ENCODE peak calls at places on chromosomes 12 and 14, in four cellular contexts. I, M, V and E are unnamed samples.

GRCh38 chr12:10218021-10218420 is 5.3 kb downstream of the GABARAPL1 start:
- DNase-seq in V (no peak), I (no peak), M (no peak), E (no peak)

GRCh38 chr14:106564058-106564643 is 1037.8 kb downstream of the TMEM121 start:
- DNase-seq in M (no peak), V (no peak), I (no peak), E (no peak)

GRCh38 chr12:66774921-66775320 is 96.0 kb upstream of the GRIP1 start:
- DNase-seq in V (no peak), M (no peak), I (no peak), E (no peak)

GRCh38 chr14:95067526-95067925 is 89.8 kb downstream of the DICER1 start:
- DNase-seq in V (no peak), M (no peak), I (no peak), E (no peak)

GRCh38 chr12:69952890-69953289 is 127.9 kb downstream of the MYRFL start:
- DNase-seq in I (no peak), M (no peak), V (no peak), E (no peak)

GRCh38 chr12:50296554-50296953 is 13.2 kb upstream of the LIMA1 start:
- DNase-seq in M (no peak), I (no peak), V (no peak), E (no peak)

GRCh38 chr12:29282452-29282851 is 98.5 kb downstream of the ERGIC2 start:
- DNase-seq in V (no peak), I (no peak), M (no peak), E (no peak)

GRCh38 chr14:56949828-56950227 is 139.5 kb upstream of the OTX2 start:
- DNase-seq in I (no peak), V (peak; percentile 2), M (no peak), E (no peak)

GRCh38 chr12:132152921-132153321 is 8.7 kb downstream of the NOC4L start:
- DNase-seq in M (no peak), V (no peak), I (no peak), E (no peak)

GRCh38 chr14:59013672-59014298 is 174.7 kb upstream of the DAAM1 start:
- DNase-seq in I (peak; percentile 15), M (peak; percentile 54), V (peak; percentile 84), E (peak; percentile 51)

GRCh38 chr14:36820111-36820709 is 158.6 kb downstream of the PAX9 start:
- DNase-seq in I (no peak), M (no peak), V (no peak), E (no peak)

GRCh38 chr12:108905725-108906124 is 25.8 kb downstream of the DAO start:
- DNase-seq in V (no peak), I (no peak), M (no peak), E (no peak)

GRCh38 chr12:110718222-110718908 is 24.3 kb downstream of the PPP1CC start:
- DNase-seq in M (no peak), I (no peak), V (no peak), E (no peak)

GRCh38 chr14:99203801-99204200 is 68.2 kb downstream of the BCL11B start:
- DNase-seq in I (no peak), V (no peak), M (no peak), E (no peak)

DNA sequence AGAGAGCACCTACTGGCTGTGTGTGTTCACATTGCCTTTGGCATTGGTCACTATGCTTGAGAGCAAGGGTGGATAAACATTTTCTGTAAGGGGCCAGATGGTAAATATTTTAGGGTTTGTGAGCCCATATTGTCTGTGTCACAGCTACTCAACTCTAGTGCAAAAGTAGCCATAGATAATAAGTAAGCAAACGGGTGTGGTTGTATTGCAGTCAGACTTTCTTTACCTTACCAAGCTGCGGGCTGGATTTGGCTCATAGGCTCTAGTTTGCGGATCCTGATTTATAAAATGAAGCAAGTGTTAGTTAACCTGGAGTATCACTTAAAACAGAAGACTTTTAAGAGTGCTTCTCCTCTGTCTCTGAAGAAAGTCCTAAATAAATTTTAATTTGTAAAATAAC is 169.0 kb downstream of the KICS2 start:
- DNase-seq in V (no peak), I (no peak), M (no peak), E (no peak)
- TF ChIP-seq CTCF in V (no peak), I (no peak), M (no peak), E (no peak)

GRCh38 chr14:64806862-64807495 is 72.7 kb downstream of the SPTB start:
- DNase-seq in I (no peak), M (peak; percentile 9), V (no peak), E (no peak)
- TF ChIP-seq CTCF in I (no peak), M (no peak), V (no peak), E (no peak)

DNA sequence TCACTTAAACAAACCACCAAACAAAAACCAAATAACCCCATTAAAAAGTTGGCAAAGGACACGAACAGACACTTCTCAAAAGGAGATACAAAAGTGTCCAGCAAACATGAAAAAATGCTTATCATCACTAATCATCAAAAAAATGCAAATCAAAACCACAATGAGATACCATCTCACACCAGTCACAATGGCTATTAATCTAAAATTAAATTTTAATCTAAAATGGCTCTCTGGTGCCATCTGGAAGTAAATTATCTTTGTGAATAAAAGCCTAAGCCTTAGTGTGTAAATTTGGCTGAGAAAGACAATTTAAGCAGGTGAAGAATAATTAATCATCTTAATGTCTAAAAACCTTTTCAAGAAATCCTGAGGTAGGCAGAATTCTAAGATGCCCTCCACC is 204.5 kb upstream of the PPFIA2 start:
- DNase-seq in I (no peak), V (no peak), M (no peak), E (no peak)
- TF ChIP-seq CTCF in I (no peak), V (no peak), M (no peak), E (no peak)

GRCh38 chr12:12508612-12509011 is 54.1 kb downstream of the DUSP16 start:
- DNase-seq in V (peak; percentile 77), I (peak; percentile 39), M (no peak), E (no peak)

GRCh38 chr12:12507121-12507520 is 55.5 kb downstream of the DUSP16 start:
- DNase-seq in I (no peak), M (no peak), V (no peak), E (no peak)

GRCh38 chr12:12503384-12504078 is 59.1 kb downstream of the DUSP16 start:
- DNase-seq in M (no peak), I (no peak), V (no peak), E (no peak)

GRCh38 chr12:12505544-12506501 is 56.8 kb downstream of the DUSP16 start:
- DNase-seq in M (peak; percentile 24), V (peak; percentile 86), I (peak; percentile 80), E (peak; percentile 35)

DNA sequence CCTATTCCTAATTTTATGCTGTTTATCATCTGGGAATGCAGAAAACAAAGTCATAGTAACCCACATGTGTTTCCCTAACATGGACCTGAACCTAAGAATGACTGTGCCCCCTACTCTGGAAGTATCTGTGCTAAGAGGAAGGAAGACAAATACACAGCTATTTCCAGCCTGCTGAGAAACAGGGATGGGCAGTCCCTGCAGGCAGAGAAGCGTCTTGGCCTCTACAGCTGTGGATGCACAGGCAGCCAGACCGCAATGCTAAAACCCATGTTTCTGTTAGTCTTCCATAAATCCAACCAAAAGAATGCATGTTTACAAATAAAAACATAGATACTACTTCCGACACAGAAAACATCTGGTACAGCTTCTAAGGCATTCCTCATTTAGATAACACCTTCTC is 56.1 kb downstream of the DUSP16 start:
- DNase-seq in M (peak; percentile 46), V (peak; percentile 67), I (peak; percentile 37), E (peak; percentile 36)
- TF ChIP-seq CTCF in M (no peak), V (no peak), I (no peak), E (no peak)

DNA sequence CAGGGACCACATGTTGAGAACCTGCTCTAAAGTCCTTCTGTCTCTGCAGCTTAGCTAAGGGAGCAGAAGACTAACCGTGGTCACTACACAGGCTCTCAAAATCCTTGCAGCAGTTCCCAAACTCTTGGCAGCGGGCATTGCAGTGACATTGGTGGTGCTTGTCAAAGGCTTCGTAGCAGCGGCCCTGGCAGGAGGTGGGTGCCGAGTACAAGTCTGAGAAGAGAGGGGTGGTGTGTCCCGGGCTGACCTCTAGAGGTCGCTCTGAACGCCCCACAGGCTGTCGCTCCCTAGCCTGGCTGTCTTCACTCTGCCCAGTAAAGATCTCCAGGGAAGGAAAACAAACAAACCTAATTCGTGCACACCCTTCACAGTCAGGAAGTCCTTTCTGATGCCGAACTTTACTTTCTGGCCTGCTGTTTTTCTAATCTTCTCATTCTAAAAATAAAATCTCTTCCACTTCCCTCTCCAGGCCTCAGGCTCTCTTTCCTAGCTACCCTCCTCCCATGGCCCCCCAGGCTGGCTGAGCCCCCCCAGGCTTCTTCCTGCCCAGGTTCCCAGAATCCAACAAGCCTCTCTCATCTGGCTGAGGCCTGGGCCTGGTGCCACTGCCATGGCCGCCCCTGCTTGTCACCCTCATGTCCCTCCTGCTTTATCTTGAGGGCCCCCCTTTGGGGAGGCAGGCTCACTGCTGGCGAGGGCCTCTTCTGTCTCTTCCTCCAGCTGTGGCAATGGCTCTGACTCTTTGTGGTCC is 7.7 kb downstream of the ENDOU start:
- DNase-seq in V (peak; percentile 85), I (peak; percentile 81), M (peak; percentile 77), E (peak; percentile 84)
- TF ChIP-seq CTCF in V (peak; percentile 84), I (peak; percentile 93), M (peak; percentile 94), E (peak; percentile 93)

DNA sequence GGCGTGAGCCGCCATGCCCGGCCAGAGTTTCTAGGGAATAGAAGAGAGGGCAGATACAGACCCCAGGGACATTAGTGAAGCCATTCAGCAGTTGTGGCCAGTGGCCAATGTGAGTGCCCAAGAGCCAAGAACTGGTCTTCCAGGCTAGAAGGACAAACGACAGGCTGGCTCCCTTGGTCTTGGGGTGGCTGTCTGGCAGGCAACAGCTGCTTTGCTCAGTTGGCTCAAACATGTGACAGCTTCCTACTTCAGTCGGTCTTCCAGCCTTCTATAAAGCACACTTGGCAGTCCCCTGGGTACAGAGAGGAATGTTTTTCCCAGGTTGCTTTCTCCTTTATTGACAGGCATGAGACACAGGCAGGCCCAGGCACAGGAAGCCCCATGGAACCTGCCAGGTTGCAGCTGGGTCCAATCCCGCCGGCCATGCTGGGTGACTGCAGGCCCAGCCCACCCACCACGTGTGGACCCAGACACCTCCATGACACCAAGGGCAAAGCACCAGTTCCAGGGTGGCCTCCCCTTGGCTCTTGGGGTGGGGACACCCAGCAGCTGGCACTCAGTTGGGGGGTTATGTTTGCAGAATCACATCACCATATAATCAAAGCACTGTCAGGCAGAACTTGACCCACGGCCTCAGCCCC is 15.4 kb downstream of the CHGA start:
- DNase-seq in V (no peak), I (no peak), M (no peak), E (no peak)
- TF ChIP-seq CTCF in V (no peak), I (no peak), M (peak; percentile 22), E (no peak)

DNA sequence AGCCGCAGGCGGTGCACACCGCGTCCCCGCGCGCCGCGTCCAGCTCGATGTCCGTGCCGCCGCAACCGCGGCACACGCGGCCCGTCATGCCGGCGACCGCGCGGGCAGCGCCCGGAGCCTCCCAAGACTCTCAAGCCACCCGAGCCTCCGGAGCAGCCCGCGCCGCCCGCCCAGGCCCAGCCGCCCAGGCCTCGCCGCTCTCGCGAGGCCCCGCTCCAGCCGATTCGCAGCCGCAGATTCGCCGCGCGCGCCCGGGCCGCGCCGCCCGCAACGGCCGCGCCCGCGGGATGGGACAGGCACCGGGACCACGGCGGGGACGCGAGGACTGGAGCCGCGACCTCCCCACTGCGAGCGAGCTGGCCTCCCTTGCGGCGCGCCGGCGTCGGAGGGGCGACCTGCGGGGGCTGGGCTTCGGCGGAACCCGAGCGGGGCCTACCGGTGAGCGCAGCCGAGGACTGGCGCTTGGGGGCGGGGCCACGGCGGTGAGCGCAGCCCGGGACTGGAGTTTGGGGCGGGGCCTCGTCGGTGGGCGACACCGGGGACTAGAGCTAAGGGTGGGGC is at the start of gene BRF1:
- DNase-seq in V (peak; percentile 84), M (peak; percentile 79), I (peak; percentile 91), E (peak; percentile 93)
- TF ChIP-seq CTCF in V (no peak), M (no peak), I (no peak), E (no peak)